ENCODE peak calls at places on chromosomes 16 and 17, in eight cellular contexts. M, A, F, R, N, K, H and E are unnamed samples.
A peak's percentile ranks its signal among the peaks of the same experiment; 100 is the strongest.

GRCh38 chr17:62900096-62900495 is 65.9 kb upstream of the TANC2 start:
- DNase-seq in N (no peak), M (no peak), H (no peak), R (no peak), F (no peak), K (no peak), A (no peak), E (no peak)

GRCh38 chr17:37774508-37774907 is 29.6 kb upstream of the HNF1B start:
- DNase-seq in N (no peak), A (no peak), R (no peak), F (no peak), H (no peak), M (no peak), K (no peak), E (no peak)

GRCh38 chr16:60945225-60945624 is 1091.0 kb downstream of the CDH8 start:
- DNase-seq in R (no peak), M (no peak), N (no peak), F (no peak), H (no peak), K (peak; percentile 46), A (peak; percentile 75), E (no peak)

GRCh38 chr16:1076801-1077576 is 4.4 kb downstream of the SSTR5 start:
- DNase-seq in F (no peak), R (no peak), N (no peak), K (no peak), H (no peak), A (no peak), M (no peak), E (peak; percentile 67)

GRCh38 chr17:50397919-50398285 is 579 bp upstream of the LRRC59 start:
- DNase-seq in F (no peak), N (no peak), K (no peak), H (no peak), A (peak; percentile 46), R (no peak), M (no peak), E (no peak)

GRCh38 chr17:79461041-79461440 is 149.8 kb downstream of the RBFOX3 start:
- DNase-seq in F (no peak), N (no peak), A (no peak), K (no peak), R (peak; percentile 11), M (no peak), H (no peak), E (no peak)

GRCh38 chr16:400061-400540 is 1.6 kb upstream of the DECR2 start:
- DNase-seq in A (peak; percentile 36), M (no peak), H (no peak), K (no peak), R (no peak), N (no peak), F (no peak), E (no peak)

GRCh38 chr17:32536736-32537646 is 50.2 kb downstream of the CDK5R1 start:
- DNase-seq in A (no peak), M (no peak), H (no peak), F (peak; percentile 17), K (no peak), R (peak; percentile 44), N (no peak), E (no peak)

GRCh38 chr16:48576927-48577326 is 33.1 kb downstream of the N4BP1 start:
- DNase-seq in R (peak; percentile 28), M (no peak), F (no peak), A (no peak), K (no peak), N (no peak), H (no peak), E (no peak)

GRCh38 chr16:51880776-51881175 is 666.2 kb downstream of the TOX3 start:
- DNase-seq in H (no peak), R (peak; percentile 98), K (no peak), F (peak; percentile 39), A (no peak), N (no peak), M (no peak), E (no peak)

GRCh38 chr16:58738672-58739296 is 4.7 kb upstream of the GOT2 start:
- DNase-seq in N (no peak), K (no peak), H (no peak), M (no peak), F (no peak), A (no peak), R (no peak), E (no peak)

GRCh38 chr16:47565454-47565853 is 104.3 kb downstream of the PHKB start:
- DNase-seq in H (peak; percentile 29), R (peak; percentile 66), A (no peak), M (peak; percentile 25), K (no peak), F (no peak), N (peak; percentile 24), E (no peak)

GRCh38 chr17:53724726-53725125 is 98.0 kb upstream of the KIF2B start:
- DNase-seq in M (no peak), N (no peak), A (no peak), K (peak; percentile 7), R (no peak), H (no peak), F (no peak), E (no peak)

GRCh38 chr16:35305476-35305875 is 1846.1 kb downstream of the TP53TG3F start:
- DNase-seq in A (no peak), F (no peak), R (no peak), N (no peak), M (no peak), H (no peak), K (no peak), E (no peak)

GRCh38 chr16:89344846-89345577 is 127.5 kb downstream of the ZNF778 start:
- DNase-seq in K (no peak), N (no peak), F (no peak), R (no peak), H (no peak), M (no peak), A (no peak), E (peak; percentile 55)

GRCh38 chr16:89341274-89341673 is 123.8 kb downstream of the ZNF778 start:
- DNase-seq in A (no peak), K (no peak), M (no peak), R (no peak), F (no peak), N (no peak), H (no peak), E (no peak)

GRCh38 chr16:89343501-89344291 is 126.2 kb downstream of the ZNF778 start:
- DNase-seq in M (peak; percentile 71), N (no peak), A (no peak), R (peak; percentile 53), F (no peak), K (peak; percentile 69), H (no peak), E (no peak)

GRCh38 chr16:89344314-89344828 is 126.9 kb downstream of the ZNF778 start:
- DNase-seq in R (no peak), F (no peak), N (no peak), H (no peak), A (no peak), K (no peak), M (no peak), E (no peak)

GRCh38 chr16:89341697-89342694 is 124.5 kb downstream of the ZNF778 start:
- DNase-seq in F (no peak), H (no peak), M (no peak), A (peak; percentile 3), R (no peak), N (no peak), K (no peak), E (no peak)
- TF ChIP-seq CTCF in F (no peak), H (no peak), M (no peak), A (no peak), R (no peak), N (no peak), K (no peak), E (no peak)

DNA sequence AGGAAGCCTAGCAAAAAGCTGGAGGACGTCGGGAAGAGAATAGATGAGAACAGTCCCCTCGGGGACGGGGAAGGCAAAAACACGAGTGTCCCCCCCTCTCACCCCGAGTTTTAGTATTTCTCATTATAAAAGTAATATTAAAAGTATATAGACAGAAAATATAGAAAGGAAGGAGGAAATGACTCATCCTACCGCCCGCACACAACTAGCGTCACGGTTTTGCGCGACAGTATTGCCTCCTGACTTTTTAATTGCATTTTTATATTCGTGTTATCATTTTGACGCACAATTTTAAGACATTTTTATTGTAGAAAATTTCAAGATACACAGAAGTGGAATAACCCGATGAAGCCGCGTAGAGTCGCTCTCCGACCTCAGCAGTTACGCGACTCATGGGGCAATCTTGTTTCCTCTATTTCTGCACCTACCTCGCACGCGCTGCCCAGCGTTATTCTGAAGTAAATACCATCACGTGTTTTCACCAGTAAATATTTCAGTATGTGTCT is 652 bp upstream of the SLC25A19 start:
- DNase-seq in H (no peak), N (peak; percentile 54), F (no peak), K (peak; percentile 62), A (peak; percentile 54), M (peak; percentile 64), R (peak; percentile 60), E (no peak)
- TF ChIP-seq CTCF in H (peak; percentile 37), N (peak; percentile 20), F (peak; percentile 20), K (peak; percentile 44), A (peak; percentile 56), M (peak; percentile 19), R (peak; percentile 37), E (peak; percentile 4)

DNA sequence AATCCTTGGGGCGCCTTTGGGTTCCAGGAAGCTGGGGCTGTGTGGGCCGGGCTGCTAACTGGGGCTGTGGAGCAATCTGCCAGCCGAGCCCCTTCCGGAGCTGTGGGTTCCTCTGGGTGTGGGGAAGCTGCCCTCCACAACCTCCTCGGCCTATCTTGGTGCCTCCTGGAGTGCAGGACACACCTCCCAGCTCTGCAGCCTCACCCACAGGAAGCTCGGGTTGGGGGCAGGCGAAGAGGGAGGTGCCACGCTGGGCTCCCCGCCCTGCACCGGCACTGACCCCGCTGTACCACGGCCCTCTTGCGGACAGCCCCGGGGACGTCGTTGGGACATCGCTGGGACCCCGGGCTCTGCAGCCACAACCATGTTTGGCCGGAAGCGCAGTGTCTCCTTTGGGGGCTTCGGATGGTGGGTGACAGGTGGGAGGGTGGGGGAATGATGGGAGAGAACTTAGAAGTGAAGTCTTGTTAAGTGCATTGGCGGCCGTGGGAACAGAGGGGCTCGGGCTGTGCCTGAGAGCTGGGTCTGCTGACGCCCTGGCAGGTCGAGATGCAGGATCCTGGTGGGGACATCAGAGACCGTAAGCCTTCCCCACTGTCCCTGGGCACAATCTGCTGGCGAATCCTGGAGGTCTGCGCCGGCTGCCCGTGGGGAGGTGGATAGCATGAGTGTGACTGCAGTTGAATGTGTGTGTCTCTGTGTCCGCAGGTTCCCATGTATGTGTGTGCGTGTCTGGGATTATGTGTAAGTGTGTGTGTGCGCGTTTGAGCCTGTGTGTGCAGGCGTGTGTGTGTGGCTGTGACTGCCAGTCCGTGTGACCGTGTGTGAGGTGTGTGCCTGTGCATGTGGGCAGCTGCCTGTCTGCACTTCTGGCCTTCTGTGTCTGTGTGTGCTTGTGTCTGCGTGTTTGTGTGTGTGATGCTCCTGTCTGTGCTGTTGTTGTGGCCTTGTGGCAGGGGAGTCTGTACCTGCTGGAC is at the start of gene RAP1GAP2:
- DNase-seq in A (no peak), F (no peak), R (no peak), N (peak; percentile 18), M (peak; percentile 84), K (no peak), H (no peak), E (no peak)
- TF ChIP-seq CTCF in A (no peak), F (no peak), R (no peak), N (no peak), M (no peak), K (no peak), H (no peak), E (no peak)

DNA sequence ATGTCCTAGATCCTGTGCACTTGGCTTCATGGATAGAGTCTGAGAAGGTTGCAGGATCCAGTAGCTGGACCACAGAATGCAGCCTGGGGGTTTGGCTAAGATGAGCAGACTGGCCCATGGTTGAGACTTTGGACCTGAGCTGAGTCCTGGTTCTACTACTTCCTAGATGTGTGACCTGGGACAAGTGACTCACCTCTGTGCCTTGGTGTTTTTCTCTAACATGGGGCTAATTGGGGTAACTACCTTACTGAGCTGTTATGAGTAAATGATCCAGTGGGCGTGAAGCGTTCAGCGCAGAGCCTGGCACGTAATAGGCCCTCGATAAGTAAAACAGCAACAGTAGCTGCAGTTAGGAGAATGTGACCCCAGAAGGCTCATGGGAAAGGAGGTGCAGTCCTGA is 38.8 kb downstream of the SNX20 start:
- DNase-seq in N (no peak), K (peak; percentile 33), H (no peak), M (no peak), A (no peak), R (no peak), F (no peak), E (no peak)
- TF ChIP-seq CTCF in N (no peak), K (no peak), H (no peak), M (no peak), A (no peak), R (no peak), F (no peak), E (no peak)